ENCODE peak calls at places on chromosomes 4 and X, in nine cellular contexts. E is HFF-Myc, Q is pancreas, N is IMR-90, C is brain microvascular endothelial cell, L is OCI-LY7, R is ascending aorta, V is right lobe of liver, P is ovary. K is an unnamed sample.

GRCh38 chrX:63128509-63128908 is 222.6 kb downstream of the SPIN4 start:
- DNase-seq in C (peak), Q (no peak), L (peak), N (peak), V (peak), E (no peak), P (no peak), R (no peak), K (no peak)

GRCh38 chrX:23756165-23756564 is 13.1 kb upstream of the ACOT9 start:
- DNase-seq in P (no peak), R (peak), E (peak), C (peak), L (peak), V (peak), N (peak), Q (peak), K (peak)

GRCh38 chr4:107736924-107737448 is 17.0 kb upstream of the PAPSS1 start:
- DNase-seq in N (peak), R (no peak), E (no peak), L (peak), P (peak), V (no peak), Q (no peak), C (no peak), K (peak)

GRCh38 chrX:70554081-70554480 is 109.4 kb downstream of the DLG3 start:
- DNase-seq in R (no peak), E (no peak), Q (no peak), N (peak), C (peak), P (no peak), L (no peak), V (no peak), K (peak)

GRCh38 chrX:69027181-69028005 is 137.9 kb downstream of the PJA1 start:
- DNase-seq in E (peak), Q (no peak), L (no peak), P (no peak), V (peak), N (peak), C (peak), R (peak), K (peak)

GRCh38 chr4:176638992-176639391 is 153.7 kb downstream of the VEGFC start:
- DNase-seq in N (peak), C (no peak), E (no peak), L (no peak), P (no peak), V (no peak), R (no peak), Q (no peak), K (no peak)

GRCh38 chr4:81493895-81494490 is 22.3 kb upstream of the RASGEF1B start:
- DNase-seq in N (no peak), V (no peak), R (no peak), P (no peak), C (no peak), E (no peak), Q (no peak), L (peak), K (no peak)

GRCh38 chrX:150362599-150363481 is at the start of gene MAMLD1:
- DNase-seq in V (peak), C (peak), Q (peak), P (peak), E (no peak), R (peak), N (peak), L (no peak), K (peak)

GRCh38 chrX:56343231-56343630 is 111.1 kb downstream of the KLF8 start:
- DNase-seq in R (no peak), V (no peak), C (no peak), P (no peak), L (no peak), E (no peak), Q (no peak), N (no peak), K (no peak)

GRCh38 chrX:24676403-24677024 is 17.2 kb upstream of the POLA1 start:
- DNase-seq in Q (no peak), E (no peak), P (no peak), N (no peak), V (no peak), C (no peak), R (no peak), L (peak), K (no peak)

GRCh38 chrX:12548746-12549145 is 242.5 kb upstream of the PRPS2 start:
- DNase-seq in C (no peak), R (no peak), N (peak), Q (no peak), L (peak), E (no peak), P (no peak), V (no peak), K (peak)

GRCh38 chrX:150649096-150649870 is 43.9 kb upstream of the MTMR1 start:
- DNase-seq in L (no peak), P (peak), N (peak), C (peak), V (no peak), Q (no peak), E (no peak), R (no peak), K (peak)

GRCh38 chr4:98377626-98378025 is 116.4 kb downstream of the RAP1GDS1 start:
- DNase-seq in C (no peak), R (no peak), L (no peak), V (no peak), Q (no peak), E (no peak), N (peak), P (no peak), K (peak)

GRCh38 chr4:154004859-154005520 is 216.1 kb upstream of the SFRP2 start:
- DNase-seq in R (no peak), E (peak), P (no peak), N (no peak), Q (no peak), V (no peak), L (no peak), C (peak), K (peak)

GRCh38 chr4:44446191-44446590 is 2.4 kb downstream of the KCTD8 start:
- DNase-seq in C (no peak), R (no peak), L (no peak), V (no peak), E (no peak), N (no peak), P (no peak), Q (no peak), K (no peak)

GRCh38 chr4:57083107-57083506 is 27.1 kb downstream of the IGFBP7 start:
- DNase-seq in P (no peak), N (peak), C (no peak), Q (no peak), L (no peak), R (no peak), V (no peak), E (no peak), K (no peak)

GRCh38 chr4:37948542-37948941 is 11.7 kb upstream of the PTTG2 start:
- DNase-seq in L (no peak), R (no peak), Q (no peak), P (no peak), N (no peak), V (no peak), E (no peak), C (no peak), K (no peak)

GRCh38 chrX:76253432-76253831 is 80.6 kb downstream of the PBDC1 start:
- DNase-seq in E (peak), L (peak), Q (no peak), R (no peak), N (peak), V (no peak), P (peak), C (peak), K (peak)

GRCh38 chr4:142845293-142846070 is 619 bp downstream of the INPP4B start:
- DNase-seq in L (no peak), R (peak), Q (peak), N (no peak), V (peak), P (peak), C (no peak), E (no peak), K (peak)

GRCh38 chr4:169015237-169015636 is 5.2 kb upstream of the CBR4 start:
- DNase-seq in N (no peak), E (no peak), L (no peak), Q (peak), R (no peak), C (no peak), P (no peak), V (no peak), K (no peak)

GRCh38 chrX:40245411-40246140 is 147.8 kb upstream of the BCOR start:
- DNase-seq in P (peak), C (peak), E (no peak), R (no peak), N (no peak), V (no peak), L (no peak), Q (no peak), K (peak)

GRCh38 chr4:168569066-168569908 is 72.4 kb downstream of the PALLD start:
- DNase-seq in E (no peak), C (no peak), P (no peak), N (no peak), V (no peak), Q (no peak), L (no peak), R (no peak), K (no peak)

GRCh38 chr4:32061916-32062315 is 1341.7 kb downstream of the PCDH7 start:
- DNase-seq in P (no peak), Q (no peak), L (no peak), N (no peak), V (no peak), C (peak), R (no peak), E (no peak), K (no peak)

GRCh38 chr4:127055349-127055748 is 577.4 kb upstream of the INTU start:
- DNase-seq in P (no peak), Q (no peak), N (peak), L (no peak), E (peak), V (no peak), C (no peak), R (no peak), K (peak)

GRCh38 chr4:123481034-123481433 is 84.4 kb downstream of the SPRY1 start:
- DNase-seq in R (no peak), E (no peak), V (no peak), L (no peak), P (no peak), C (peak), Q (no peak), N (peak), K (peak)

GRCh38 chrX:134821370-134821769 is 163.1 kb upstream of the PLAC1 start:
- DNase-seq in C (peak), Q (no peak), N (peak), R (no peak), L (no peak), V (no peak), E (peak), P (no peak), K (peak)

GRCh38 chr4:142563682-142564291 is 282.3 kb downstream of the INPP4B start:
- DNase-seq in C (peak), R (no peak), E (no peak), L (no peak), Q (no peak), V (no peak), P (no peak), N (peak), K (peak)

GRCh38 chrX:1423215-1423614 is 29.5 kb downstream of the ASMTL start:
- DNase-seq in V (no peak), P (no peak), L (no peak), C (no peak), N (no peak), E (no peak), R (no peak), Q (no peak), K (no peak)

GRCh38 chr4:139563515-139563914 is 7.5 kb upstream of the SETD7 start:
- DNase-seq in V (no peak), E (no peak), P (no peak), Q (no peak), R (no peak), L (no peak), C (no peak), N (no peak), K (no peak)

GRCh38 chr4:104989363-104989762 is 157.3 kb upstream of the TET2 start:
- DNase-seq in Q (no peak), P (no peak), N (peak), V (no peak), E (no peak), C (no peak), L (no peak), R (no peak), K (peak)

GRCh38 chr4:34720563-34720962 is 1523.8 kb downstream of the ARAP2 start:
- DNase-seq in L (peak), V (no peak), Q (no peak), C (no peak), N (peak), P (no peak), E (peak), R (no peak), K (peak)

GRCh38 chr4:64713256-64713840 is 304.1 kb upstream of the TECRL start:
- DNase-seq in R (no peak), C (peak), E (no peak), P (no peak), V (no peak), N (peak), Q (no peak), L (peak), K (peak)

GRCh38 chr4:142984871-142985585 is 138.9 kb upstream of the INPP4B start:
- DNase-seq in Q (no peak), V (no peak), L (peak), P (no peak), R (no peak), N (peak), E (no peak), C (peak), K (peak)

GRCh38 chrX:57573754-57574153 is 18.1 kb upstream of the ZXDB start:
- DNase-seq in E (no peak), Q (no peak), C (no peak), R (no peak), P (no peak), V (no peak), N (peak), L (peak), K (no peak)

GRCh38 chr4:78922207-78922606 is 17.0 kb downstream of the PAQR3 start:
- DNase-seq in N (peak), L (no peak), P (no peak), E (no peak), V (no peak), C (no peak), R (no peak), Q (no peak), K (peak)

GRCh38 chrX:104310084-104310483 is 55.4 kb upstream of the ESX1 start:
- DNase-seq in R (no peak), E (no peak), V (no peak), C (peak), Q (no peak), L (no peak), N (peak), P (no peak), K (peak)

GRCh38 chr4:135492439-135492838 is 1290.8 kb upstream of the PABPC4L start:
- DNase-seq in N (no peak), Q (no peak), L (no peak), C (no peak), P (no peak), E (no peak), V (no peak), R (no peak), K (no peak)

DNA sequence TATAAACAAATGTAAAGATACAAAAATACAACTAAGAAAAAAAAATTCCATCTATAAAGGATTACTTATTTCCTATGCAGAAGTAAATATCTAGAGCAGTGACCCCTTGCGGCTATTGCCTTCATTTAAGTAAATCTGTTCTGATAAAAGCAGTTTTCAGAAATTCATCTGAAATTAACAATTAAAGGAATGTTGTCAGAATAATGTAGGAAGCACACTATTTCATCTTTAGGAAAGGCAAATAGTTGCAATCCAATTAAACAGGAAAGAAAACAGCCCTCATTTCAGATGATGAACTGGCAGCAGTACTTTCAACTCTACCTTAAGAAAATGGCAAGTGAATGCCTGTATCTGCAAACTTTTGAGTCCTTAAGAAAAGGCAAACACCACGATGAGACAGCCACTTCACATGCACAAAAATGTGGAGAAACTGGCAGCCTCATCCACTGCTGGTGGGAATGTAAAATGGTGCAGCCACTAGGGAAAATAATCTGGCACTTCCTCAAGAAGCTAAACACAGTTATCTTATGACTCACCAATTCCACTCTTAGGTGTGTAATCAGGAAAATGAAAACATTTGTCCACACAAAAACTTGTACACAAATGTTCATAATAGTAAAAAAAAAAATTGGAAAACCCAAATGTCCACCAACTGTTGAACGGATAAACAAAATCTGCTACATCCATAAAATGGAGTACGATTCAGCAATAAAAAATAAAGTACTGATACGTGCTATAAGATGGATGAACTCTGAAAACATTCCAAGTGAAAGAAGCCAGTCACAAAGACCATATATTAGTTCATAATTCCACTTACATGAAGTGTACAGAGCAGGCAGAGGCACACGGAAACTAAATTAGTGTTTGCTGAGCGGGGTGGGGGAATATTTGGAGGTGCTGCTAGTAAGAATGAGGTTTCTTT is 2.0 kb upstream of the THAP9 start:
- DNase-seq in N (peak), E (no peak), P (no peak), Q (no peak), V (no peak), R (peak), C (peak), L (peak), K (peak)
- TF ChIP-seq CTCF in N (peak), E (peak), P (peak), Q (no peak), V (no peak), R (peak), C (peak), L (peak), K (peak)

DNA sequence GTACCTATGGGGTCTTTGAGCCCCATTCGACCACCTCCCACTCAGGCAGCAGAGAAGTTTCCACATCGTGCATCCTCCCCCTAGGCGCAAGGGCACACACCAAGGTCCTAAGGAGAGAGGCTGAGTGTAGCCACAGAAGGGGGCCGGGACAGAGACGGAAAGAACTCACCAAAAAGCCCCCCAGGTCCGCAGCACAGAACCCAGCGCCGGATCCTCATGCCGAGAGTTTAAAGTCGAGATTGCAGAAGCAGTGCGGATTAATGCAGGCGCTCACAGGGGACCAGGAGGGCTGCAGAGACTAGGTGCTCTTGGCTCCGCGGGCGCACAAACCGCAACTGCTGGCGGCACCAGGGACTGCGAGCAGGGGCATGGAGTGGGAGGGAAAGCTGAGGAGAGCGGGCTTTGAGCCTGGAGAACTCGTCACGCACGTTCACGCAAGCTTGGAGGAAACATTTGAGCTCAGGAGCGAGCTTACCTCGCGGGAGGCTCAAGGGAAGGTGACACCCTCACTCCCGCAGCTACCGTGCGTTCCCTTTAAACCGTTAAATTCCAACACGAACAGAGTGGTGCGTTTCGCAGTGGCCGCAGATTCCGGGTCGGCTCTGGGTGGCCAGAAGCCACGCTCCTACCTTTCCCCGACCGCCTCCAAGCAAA is 8.5 kb downstream of the NKX3-2 start:
- DNase-seq in P (no peak), L (no peak), E (no peak), R (no peak), V (no peak), Q (no peak), N (no peak), C (no peak), K (no peak)
- H3K4me3 ChIP-seq in P (no peak), L (no peak), E (no peak), R (no peak), V (no peak), Q (no peak), N (no peak), C (no peak), K (no peak)

GRCh38 chr4:101347267-101347556 is at the start of gene PPP3CA:
- DNase-seq in E (no peak), V (no peak), R (no peak), L (no peak), P (no peak), Q (no peak), N (no peak), C (no peak), K (no peak)

GRCh38 chr4:101346562-101347266 is 612 bp downstream of the PPP3CA start:
- DNase-seq in L (peak), E (no peak), R (peak), Q (peak), V (peak), P (peak), C (peak), N (peak), K (peak)

GRCh38 chr4:101348367-101348827 is 1.1 kb upstream of the PPP3CA start:
- DNase-seq in N (peak), C (no peak), R (no peak), V (peak), L (no peak), P (no peak), Q (peak), E (no peak), K (no peak)

GRCh38 chr4:101346312-101346561 is 1.1 kb downstream of the PPP3CA start:
- DNase-seq in N (no peak), V (no peak), Q (no peak), C (no peak), L (peak), E (no peak), P (no peak), R (peak), K (no peak)

DNA sequence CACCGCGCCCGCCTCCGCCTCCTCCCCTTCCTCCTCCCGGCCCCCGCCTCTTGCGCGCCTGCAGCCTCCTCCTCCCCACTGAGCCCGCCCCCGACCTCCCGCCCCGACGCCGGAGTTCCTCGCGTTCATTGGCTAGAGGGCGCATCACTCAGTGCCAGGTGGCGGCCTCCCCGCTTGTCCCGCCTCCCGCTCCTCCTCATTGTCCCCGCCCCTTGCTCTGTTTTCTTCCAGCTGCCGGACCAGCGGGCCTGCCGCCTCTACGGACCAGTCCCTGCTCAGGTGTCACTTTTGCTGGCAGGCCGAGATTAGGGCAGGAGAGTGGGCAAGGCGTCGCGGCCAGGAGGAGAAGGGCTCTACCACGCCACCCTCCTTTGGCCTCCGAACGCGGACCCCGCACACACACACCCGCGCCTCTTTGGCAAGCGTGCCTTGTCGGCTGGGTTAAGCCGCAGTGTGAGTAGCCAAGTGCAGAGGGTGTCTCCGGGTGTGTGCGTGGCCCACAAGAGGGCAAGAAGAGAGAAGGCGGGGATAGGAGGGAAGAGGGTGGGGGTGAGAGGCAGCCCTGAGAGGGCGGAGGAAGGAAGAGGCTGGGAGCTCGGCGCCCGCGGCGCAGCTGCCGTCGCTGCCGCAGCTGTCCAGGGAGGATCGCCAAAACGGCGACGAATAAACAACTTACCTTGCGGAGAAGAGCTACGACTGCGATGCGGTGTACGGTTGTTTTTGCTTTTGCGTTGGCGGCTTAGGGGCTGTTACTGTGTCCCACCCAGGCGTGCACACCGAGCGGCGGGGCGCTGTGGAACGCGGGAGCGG is 436 bp upstream of the PPP3CA start:
- DNase-seq in C (peak), N (peak), R (peak), Q (peak), V (peak), P (peak), E (peak), L (peak), K (peak)
- TF ChIP-seq CTCF in C (no peak), N (peak), R (peak), Q (no peak), V (no peak), P (peak), E (no peak), L (peak), K (peak)

GRCh38 chr4:159451006-159451405 is 348.1 kb downstream of the RAPGEF2 start:
- DNase-seq in Q (no peak), C (no peak), V (no peak), L (no peak), P (no peak), N (peak), R (no peak), E (no peak), K (no peak)

GRCh38 chr4:159460408-159460807 is 357.5 kb downstream of the RAPGEF2 start:
- DNase-seq in P (no peak), E (no peak), N (peak), V (no peak), L (no peak), Q (no peak), C (no peak), R (no peak), K (peak)

GRCh38 chr4:159455675-159456235 is 352.9 kb downstream of the RAPGEF2 start:
- DNase-seq in V (no peak), E (no peak), R (no peak), L (peak), N (peak), Q (no peak), P (no peak), C (peak), K (peak)
- H3K4me3 ChIP-seq in V (no peak), E (no peak), R (no peak), L (no peak), N (no peak), Q (no peak), P (no peak), C (no peak), K (no peak)

K was measured in astrocyte of the spinal cord.